ENCODE peak calls at places on chromosomes 7 and 10, in eight cellular contexts. I, S, G, H, Z, P, B and U are unnamed samples.

GRCh38 chr7:157815061-157816022 is 478.5 kb downstream of the DNAJB6 start:
- DNase-seq in I (no peak), S (no peak), G (no peak), H (no peak), Z (no peak), P (peak; percentile 49), B (no peak), U (no peak)

GRCh38 chr10:49212783-49213182 is 24.6 kb upstream of the TMEM273 start:
- DNase-seq in I (no peak), S (no peak), G (no peak), H (no peak), Z (no peak), P (no peak), B (no peak), U (no peak)

GRCh38 chr10:132149917-132150316 is 36.8 kb upstream of the DPYSL4 start:
- DNase-seq in I (no peak), S (no peak), G (no peak), H (no peak), Z (no peak), P (peak; percentile 36), B (peak; percentile 1), U (no peak)

GRCh38 chr10:62083413-62083794 is 181.9 kb downstream of the ARID5B start:
- DNase-seq in I (no peak), S (no peak), G (no peak), H (peak; percentile 55), Z (no peak), P (no peak), B (no peak), U (no peak)

GRCh38 chr10:69051303-69051702 is 36.6 kb upstream of the SRGN start:
- DNase-seq in I (no peak), S (peak; percentile 60), G (peak; percentile 85), H (no peak), Z (no peak), P (peak; percentile 71), B (no peak), U (peak; percentile 66)

GRCh38 chr7:124183649-124184048 is 150.8 kb upstream of the TMEM229A start:
- DNase-seq in I (no peak), S (no peak), G (no peak), H (no peak), Z (no peak), P (no peak), B (no peak), U (no peak)

GRCh38 chr7:259191-259505 is 30.8 kb upstream of the FOXL3 start:
- DNase-seq in I (no peak), S (no peak), G (no peak), H (no peak), Z (no peak), P (peak; percentile 58), B (no peak), U (no peak)

GRCh38 chr10:49612513-49613159 is 1.2 kb upstream of the CHAT start:
- DNase-seq in I (no peak), S (peak; percentile 44), G (no peak), H (peak; percentile 47), Z (no peak), P (peak; percentile 58), B (peak; percentile 61), U (peak; percentile 42)

GRCh38 chr10:69456880-69457693 is 5.8 kb downstream of the TSPAN15 start:
- DNase-seq in I (no peak), S (no peak), G (no peak), H (peak; percentile 82), Z (no peak), P (peak; percentile 53), B (no peak), U (no peak)

DNA sequence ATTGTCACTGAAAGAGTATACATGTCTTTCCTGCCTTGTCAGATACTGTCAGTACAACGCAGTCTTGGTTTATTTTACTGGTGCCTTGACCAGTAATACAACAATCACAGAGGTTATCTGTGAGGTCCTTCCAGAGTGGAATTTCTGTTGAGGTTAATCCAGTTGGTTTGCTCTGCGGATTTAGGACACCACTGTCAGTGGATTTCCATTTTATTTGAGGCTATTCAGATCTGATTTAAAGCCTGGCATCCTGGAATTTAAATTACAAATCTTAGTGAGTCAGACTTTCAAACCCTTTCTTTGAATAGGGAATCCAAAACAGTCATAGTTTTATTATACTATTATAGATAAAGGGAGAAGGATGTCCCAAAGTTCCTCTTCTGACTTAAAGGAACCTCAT is 40.5 kb downstream of the ANLN start:
- DNase-seq in I (no peak), S (no peak), G (no peak), H (no peak), Z (no peak), P (no peak), B (no peak), U (no peak)
- TF ChIP-seq CTCF in I (no peak), S (no peak), G (no peak), H (no peak), Z (no peak), P (no peak), B (no peak), U (no peak)

GRCh38 chr10:35712486-35712885 is 70.4 kb upstream of the FZD8 start:
- DNase-seq in I (no peak), S (no peak), G (no peak), H (no peak), Z (no peak), P (no peak), B (no peak), U (no peak)

GRCh38 chr10:35716776-35717175 is 74.7 kb upstream of the FZD8 start:
- DNase-seq in I (no peak), S (no peak), G (no peak), H (no peak), Z (no peak), P (no peak), B (no peak), U (no peak)

GRCh38 chr10:35706959-35707358 is 64.9 kb upstream of the FZD8 start:
- DNase-seq in I (no peak), S (no peak), G (no peak), H (no peak), Z (no peak), P (no peak), B (no peak), U (no peak)

GRCh38 chr10:35707642-35708425 is 65.7 kb upstream of the FZD8 start:
- DNase-seq in I (no peak), S (no peak), G (no peak), H (no peak), Z (no peak), P (no peak), B (no peak), U (no peak)

DNA sequence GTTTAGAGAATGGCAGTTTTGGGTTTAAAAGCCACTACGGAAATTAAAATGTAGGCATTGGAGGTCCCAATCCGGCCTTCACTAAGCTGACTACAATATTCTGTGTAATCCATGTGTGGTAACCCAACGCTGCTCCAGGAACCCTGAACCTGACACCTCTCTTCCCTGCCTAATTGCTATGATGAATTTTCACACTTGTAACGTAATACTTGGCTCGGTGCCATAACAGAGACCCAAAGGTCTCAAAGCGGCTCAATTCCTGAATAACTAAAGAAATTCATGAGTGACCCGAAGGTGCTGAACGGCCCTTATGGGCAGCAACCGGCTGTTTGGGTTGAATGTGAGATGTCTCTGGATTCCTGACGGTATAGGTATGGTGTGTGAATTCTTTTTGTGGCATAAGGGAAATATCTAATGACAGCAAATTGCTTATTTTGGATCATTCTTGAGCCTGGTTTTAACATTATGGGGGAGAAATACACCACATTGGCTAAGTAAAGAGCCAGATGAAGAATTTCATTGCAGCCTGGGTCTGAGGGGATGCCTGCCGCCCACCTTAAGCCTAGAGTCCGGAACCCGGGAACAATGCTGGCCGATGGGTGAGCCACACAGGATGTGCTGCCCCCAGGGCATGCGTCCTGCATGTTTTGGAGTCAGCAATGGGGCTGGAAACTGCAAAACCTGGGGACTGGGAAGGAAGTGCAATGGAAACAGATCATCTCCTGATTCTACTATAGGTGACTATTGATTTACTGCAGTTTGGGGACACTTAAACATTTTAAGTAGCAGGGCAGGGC is 69.7 kb upstream of the FZD8 start:
- DNase-seq in I (no peak), S (no peak), G (no peak), H (no peak), Z (no peak), P (no peak), B (peak; percentile 2), U (no peak)
- TF ChIP-seq CTCF in I (no peak), S (no peak), G (no peak), H (no peak), Z (no peak), P (no peak), B (no peak), U (no peak)

DNA sequence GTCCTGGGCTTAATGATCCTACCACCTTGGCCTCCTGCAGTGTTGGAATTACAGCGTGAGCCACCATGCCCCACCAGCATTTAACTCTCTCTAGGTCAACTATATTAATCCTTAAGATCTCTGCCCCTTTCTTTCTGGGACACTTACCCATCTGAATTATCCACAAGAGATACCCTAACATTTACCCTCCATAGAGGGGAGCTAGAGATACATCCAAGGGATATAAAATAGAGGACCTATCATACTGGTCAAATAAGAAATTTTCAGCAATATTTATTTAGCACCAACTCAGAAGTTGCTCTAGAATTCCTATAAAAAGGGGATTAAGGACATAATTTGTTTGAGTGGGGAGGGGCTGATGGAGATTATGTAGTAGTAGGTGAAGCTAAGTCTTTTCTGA is 96.5 kb downstream of the OTUD1 start:
- DNase-seq in I (no peak), S (no peak), G (no peak), H (peak; percentile 11), Z (no peak), P (no peak), B (no peak), U (no peak)
- TF ChIP-seq CTCF in I (no peak), S (no peak), G (no peak), H (peak; percentile 39), Z (no peak), P (peak; percentile 14), B (no peak), U (no peak)

GRCh38 chr7:26857170-26857533 is 7.2 kb downstream of the SKAP2 start:
- DNase-seq in I (no peak), S (no peak), G (no peak), H (no peak), Z (no peak), P (no peak), B (no peak), U (no peak)

GRCh38 chr7:26856481-26856880 is 7.9 kb downstream of the SKAP2 start:
- DNase-seq in I (no peak), S (no peak), G (no peak), H (no peak), Z (no peak), P (no peak), B (no peak), U (no peak)

GRCh38 chr7:26854932-26855331 is 9.5 kb downstream of the SKAP2 start:
- DNase-seq in I (no peak), S (no peak), G (no peak), H (no peak), Z (no peak), P (no peak), B (no peak), U (no peak)

GRCh38 chr7:26855421-26855820 is 9.0 kb downstream of the SKAP2 start:
- DNase-seq in I (no peak), S (no peak), G (no peak), H (no peak), Z (no peak), P (no peak), B (no peak), U (no peak)

DNA sequence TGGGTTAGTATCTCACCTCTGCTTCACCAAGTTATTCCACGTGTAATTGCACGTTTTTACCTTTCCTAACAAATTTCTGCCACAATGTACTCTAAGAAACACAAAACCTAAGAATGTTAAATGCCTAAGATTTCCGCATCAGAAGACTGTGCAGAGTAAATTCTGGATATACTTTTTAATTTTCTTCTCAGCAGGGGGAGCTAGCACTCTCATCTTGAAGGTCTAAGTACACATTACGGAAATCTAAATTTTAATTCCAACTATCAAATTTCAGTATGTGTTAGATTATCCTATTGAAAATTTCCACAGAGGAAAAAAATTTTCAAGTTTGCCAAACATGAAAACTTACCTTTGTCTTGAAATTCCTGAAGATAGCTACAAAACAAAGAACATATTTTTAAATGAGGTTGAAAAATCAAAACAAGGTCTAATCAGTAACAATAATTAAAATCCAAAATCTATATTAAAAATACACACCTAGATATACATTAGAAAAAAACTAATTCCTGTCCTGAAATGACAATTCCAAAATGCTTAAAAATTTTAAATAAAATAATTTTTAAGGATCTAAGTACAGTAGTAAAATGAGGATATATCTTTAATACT is 10.5 kb downstream of the SKAP2 start:
- DNase-seq in I (no peak), S (no peak), G (peak; percentile 16), H (peak; percentile 73), Z (no peak), P (no peak), B (no peak), U (no peak)
- TF ChIP-seq CTCF in I (peak; percentile 53), S (peak; percentile 41), G (peak; percentile 17), H (peak; percentile 77), Z (peak; percentile 69), P (peak; percentile 57), B (peak; percentile 52), U (peak; percentile 28)